ENCODE peak calls at places on chromosomes 7 and 10, in ten cellular contexts. Z is thyroid gland; F is astrocyte; T is transverse colon; L is right atrium auricular region; K is SK-N-SH; G is tibial nerve; S is CD8-positive, alpha-beta T cell; R is neuronal stem cell; E is trophoblast cell. P is an unnamed sample.

GRCh38 chr10:2011106-2011716 is 273.9 kb upstream of the ADARB2 start:
- DNase-seq in F (no peak), S (no peak), G (no peak), T (no peak), E (no peak), Z (no peak), R (peak), L (no peak), K (no peak), P (no peak)

GRCh38 chr7:132964886-132965285 is 117.0 kb downstream of the CHCHD3 start:
- DNase-seq in R (no peak), G (no peak), L (no peak), K (no peak), S (no peak), E (no peak), T (no peak), Z (no peak), F (no peak), P (no peak)

GRCh38 chr7:93203496-93203895 is 22.8 kb downstream of the HEPACAM2 start:
- DNase-seq in E (no peak), L (no peak), T (peak), K (no peak), F (no peak), R (no peak), Z (no peak), S (no peak), G (no peak), P (no peak)

GRCh38 chr7:142441074-142441403 is 183.2 kb upstream of the PRSS58 start:
- DNase-seq in G (no peak), Z (no peak), F (no peak), T (no peak), E (no peak), L (no peak), S (no peak), K (no peak), R (no peak), P (no peak)

GRCh38 chr7:139321071-139321745 is 19.9 kb upstream of the FMC1 start:
- DNase-seq in Z (no peak), T (no peak), G (no peak), F (no peak), R (no peak), S (no peak), L (no peak), K (no peak), E (peak), P (no peak)

GRCh38 chr7:30702200-30702599 is 19.9 kb upstream of the CRHR2 start:
- DNase-seq in K (no peak), G (no peak), T (no peak), E (peak), R (no peak), S (peak), Z (no peak), F (no peak), L (no peak), P (no peak)

GRCh38 chr7:111215550-111215949 is 124.6 kb downstream of the LRRN3 start:
- DNase-seq in G (no peak), S (no peak), E (no peak), F (no peak), L (no peak), R (no peak), T (no peak), Z (no peak), K (no peak), P (no peak)

GRCh38 chr7:30926323-30926722 is 14.7 kb downstream of the AQP1 start:
- DNase-seq in T (no peak), K (peak), G (peak), S (no peak), R (no peak), E (no peak), Z (peak), L (no peak), F (no peak), P (no peak)

GRCh38 chr7:158270106-158270775 is 317.4 kb downstream of the PTPRN2 start:
- DNase-seq in L (no peak), F (no peak), E (no peak), R (no peak), K (no peak), T (no peak), G (no peak), S (no peak), Z (no peak), P (no peak)

GRCh38 chr10:126357169-126357568 is 31.1 kb downstream of the ADAM12 start:
- DNase-seq in R (no peak), F (no peak), K (no peak), G (no peak), S (no peak), Z (no peak), L (no peak), T (no peak), E (no peak), P (no peak)

GRCh38 chr10:97919012-97919411 is 69.4 kb downstream of the GOLGA7B start:
- DNase-seq in L (no peak), F (no peak), Z (no peak), G (no peak), T (no peak), E (no peak), K (no peak), R (no peak), S (no peak), P (no peak)

GRCh38 chr7:71131256-71131752 is 640 bp upstream of the GALNT17 start:
- DNase-seq in Z (peak), G (peak), L (no peak), T (peak), F (peak), S (no peak), E (no peak), K (peak), R (peak), P (no peak)

GRCh38 chr7:11233871-11234270 is 260.2 kb downstream of the PHF14 start:
- DNase-seq in F (no peak), S (no peak), L (no peak), R (no peak), T (no peak), G (no peak), Z (no peak), K (no peak), E (no peak), P (no peak)

GRCh38 chr7:31192996-31193395 is 140.9 kb downstream of the ADCYAP1R1 start:
- DNase-seq in G (peak), F (peak), Z (peak), S (no peak), L (no peak), T (peak), K (peak), R (peak), E (peak), P (no peak)

GRCh38 chr7:85564861-85565630 is 378.2 kb upstream of the SEMA3D start:
- DNase-seq in L (no peak), F (no peak), T (no peak), E (peak), G (no peak), R (no peak), S (no peak), K (no peak), Z (no peak), P (no peak)

GRCh38 chr7:104272767-104273384 is 55.5 kb upstream of the LHFPL3 start:
- DNase-seq in G (no peak), S (no peak), R (no peak), T (no peak), Z (peak), K (peak), F (peak), E (peak), L (no peak), P (peak)

GRCh38 chr7:105972276-105972675 is 9.2 kb downstream of the CDHR3 start:
- DNase-seq in E (no peak), K (no peak), L (no peak), T (no peak), G (no peak), F (no peak), R (no peak), S (no peak), Z (no peak), P (no peak)

GRCh38 chr10:61905446-61905725 is 3.9 kb downstream of the ARID5B start:
- DNase-seq in E (no peak), T (no peak), L (no peak), F (no peak), S (no peak), Z (no peak), R (no peak), K (no peak), G (no peak), P (no peak)

GRCh38 chr10:92691591-92692084 is 1.9 kb downstream of the HHEX start:
- DNase-seq in R (no peak), G (peak), L (no peak), S (no peak), Z (peak), T (peak), K (no peak), F (no peak), E (no peak), P (no peak)

GRCh38 chr7:102993532-102994029 is 80.8 kb downstream of the LRRC17 start:
- DNase-seq in R (no peak), K (no peak), G (no peak), F (peak), L (no peak), S (no peak), E (no peak), Z (no peak), T (no peak), P (peak)

GRCh38 chr7:102125127-102125561 is 161.5 kb upstream of the SH2B2 start:
- DNase-seq in S (no peak), L (peak), G (peak), K (no peak), E (peak), T (peak), R (no peak), Z (peak), F (peak), P (peak)

GRCh38 chr10:112191223-112191622 is 7.7 kb upstream of the GPAM start:
- DNase-seq in G (no peak), Z (no peak), T (no peak), S (no peak), K (no peak), L (no peak), E (no peak), R (no peak), F (no peak), P (no peak)

GRCh38 chr7:135245226-135245625 is 11.6 kb downstream of the STRA8 start:
- DNase-seq in F (no peak), T (no peak), K (no peak), S (peak), L (peak), G (no peak), Z (no peak), E (no peak), R (no peak), P (no peak)

DNA sequence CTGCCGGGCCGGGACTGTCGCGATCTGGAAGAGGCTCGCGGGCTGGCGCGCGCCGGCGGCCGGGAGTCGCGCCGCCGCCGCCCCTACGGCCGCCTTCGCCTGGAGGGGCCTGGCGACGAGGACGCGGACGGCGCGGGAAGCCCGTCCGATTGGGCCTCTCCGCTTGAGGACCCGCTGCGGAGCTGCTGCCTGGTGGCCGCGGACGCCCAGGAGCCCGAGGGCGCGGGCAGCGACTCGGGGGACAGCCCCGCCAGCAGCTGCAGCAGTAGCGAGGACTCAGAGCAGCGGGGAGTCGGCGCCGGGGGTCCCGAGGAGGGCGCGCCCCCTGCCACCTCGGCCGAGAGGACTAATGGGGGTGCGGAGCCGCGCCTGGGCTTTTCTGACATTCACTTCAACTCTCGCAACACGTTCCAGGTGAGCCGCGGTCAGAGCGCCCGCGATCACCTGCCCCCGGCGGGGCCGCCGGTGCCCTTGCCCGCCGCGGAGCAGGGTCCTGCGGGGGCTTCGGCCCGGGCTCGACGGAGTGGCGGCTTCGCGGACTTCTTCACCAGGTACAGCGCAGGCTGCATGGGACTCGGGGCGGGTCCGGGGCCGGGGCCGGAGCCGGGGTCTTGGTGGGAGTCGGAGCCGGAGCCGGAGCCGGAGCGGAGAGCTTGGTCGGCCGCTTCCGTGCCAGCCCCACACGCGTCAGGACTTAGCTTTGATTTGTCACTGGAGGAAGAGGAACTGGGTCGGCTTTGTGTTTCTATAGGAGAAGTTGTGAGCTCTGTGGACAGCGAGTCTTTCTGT is 887 bp downstream of the TBC1D12 start:
- DNase-seq in K (peak), R (peak), Z (peak), E (peak), F (peak), T (peak), L (peak), G (no peak), S (peak), P (peak)
- H3K27ac ChIP-seq in K (peak), R (no peak), Z (peak), E (peak), F (peak), T (peak), L (peak), G (peak), S (no peak), P (peak)

GRCh38 chr10:68156373-68157185 is 47.3 kb downstream of the MYPN start:
- DNase-seq in Z (peak), K (peak), L (no peak), G (peak), R (peak), F (peak), S (peak), E (peak), T (peak), P (no peak)
- H3K27ac ChIP-seq in Z (no peak), K (no peak), L (peak), G (peak), R (no peak), F (no peak), S (no peak), E (no peak), T (no peak), P (no peak)

DNA sequence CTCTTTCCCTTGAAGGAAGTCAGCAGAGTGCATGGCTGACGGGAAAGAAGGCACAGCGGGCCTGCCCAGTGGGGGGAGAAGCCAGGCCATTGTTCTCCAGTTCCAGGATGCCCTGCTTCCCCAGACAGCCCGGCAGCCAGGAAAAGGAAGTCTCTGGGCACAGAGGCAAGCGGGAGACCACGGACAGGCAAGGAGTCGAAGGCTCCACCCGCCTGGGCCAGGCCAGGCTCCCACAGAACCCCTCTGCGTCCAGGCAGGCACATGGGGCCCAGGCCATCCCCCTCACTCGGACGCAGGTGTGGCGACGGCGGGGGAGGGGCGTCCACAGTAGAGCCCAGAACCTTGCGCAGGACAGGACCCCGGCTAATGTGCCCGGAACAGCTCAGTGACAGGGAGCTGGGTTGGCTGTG is 8.7 kb downstream of the GPR146 start:
- DNase-seq in S (no peak), R (no peak), G (no peak), L (no peak), T (no peak), E (no peak), K (no peak), F (no peak), Z (peak), P (no peak)
- H3K27ac ChIP-seq in S (no peak), R (no peak), G (peak), L (peak), T (peak), E (no peak), K (no peak), F (no peak), Z (peak), P (no peak)

DNA sequence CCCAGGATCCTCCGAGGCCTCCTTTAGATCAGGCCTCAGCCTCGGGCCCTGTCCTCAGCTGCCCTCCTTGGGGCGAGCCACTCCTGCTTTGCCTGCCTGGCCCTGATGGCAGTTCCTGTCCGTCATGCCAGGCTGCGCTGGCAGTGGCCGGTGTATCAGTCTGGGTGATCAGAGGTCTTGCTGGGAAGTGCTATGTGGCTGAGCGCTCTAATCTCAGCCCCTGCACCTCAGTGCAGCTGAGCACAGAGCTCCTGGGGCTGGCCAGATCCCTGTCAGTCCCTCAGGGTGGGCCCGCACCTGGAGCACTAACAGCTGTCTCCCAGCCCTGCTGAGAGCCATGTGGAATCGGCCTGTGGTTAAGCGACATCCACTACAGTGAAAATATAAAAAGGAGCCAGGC is 14.8 kb upstream of the CFAP46 start:
- DNase-seq in Z (no peak), K (peak), L (no peak), F (no peak), S (no peak), G (no peak), R (no peak), E (no peak), T (no peak), P (no peak)
- H3K27ac ChIP-seq in Z (no peak), K (no peak), L (no peak), F (no peak), S (no peak), G (no peak), R (no peak), E (no peak), T (no peak), P (no peak)

DNA sequence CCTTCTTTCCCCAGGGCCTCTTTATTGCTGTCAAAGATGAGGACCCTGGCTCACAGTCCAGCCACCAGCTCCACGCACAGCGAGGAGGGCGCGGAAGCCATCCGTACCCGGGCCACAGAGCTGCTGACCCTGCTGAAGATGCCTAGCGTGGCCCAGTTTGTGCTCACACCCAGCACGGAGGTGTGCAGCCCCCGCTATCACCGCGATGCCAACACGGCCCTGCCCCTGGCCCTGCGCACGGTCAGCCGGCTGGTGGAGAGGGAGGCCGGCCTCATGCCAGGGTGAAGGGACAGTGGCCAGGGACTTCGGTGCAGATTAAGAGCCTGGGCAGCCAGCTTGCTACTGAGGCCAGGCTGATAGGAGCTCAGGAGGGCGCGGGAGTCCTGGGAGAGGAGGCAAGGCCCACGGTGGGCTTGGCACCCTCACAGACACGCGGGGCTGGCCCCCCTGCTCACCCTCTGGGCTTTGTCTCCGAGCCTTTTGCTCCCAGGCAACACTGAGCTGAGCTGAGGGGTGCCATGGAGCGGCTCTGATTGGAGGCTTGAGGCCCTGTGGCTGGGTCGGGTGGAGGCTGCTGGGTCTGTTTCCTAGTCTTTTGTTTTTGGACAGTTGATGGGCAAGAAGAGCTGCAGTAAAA is 15.8 kb downstream of the AP5Z1 start:
- DNase-seq in E (no peak), S (no peak), L (no peak), R (no peak), F (no peak), T (no peak), Z (no peak), G (no peak), K (no peak), P (no peak)
- H3K27ac ChIP-seq in E (no peak), S (no peak), L (no peak), R (no peak), F (no peak), T (no peak), Z (no peak), G (peak), K (no peak), P (no peak)

GRCh38 chr7:67805921-67806471 is 809.4 kb downstream of the TYW1 start:
- DNase-seq in K (no peak), Z (no peak), T (no peak), E (no peak), R (no peak), F (no peak), S (no peak), G (no peak), L (no peak), P (no peak)
- H3K27ac ChIP-seq in K (no peak), Z (no peak), T (no peak), E (no peak), R (no peak), F (no peak), S (no peak), G (no peak), L (no peak), P (no peak)